ENCODE peak calls at places on chromosomes 3 and 15, in nine cellular contexts. Q is astrocyte of the spinal cord, G is GM10248, P is cardiac fibroblast, V is colonic mucosa, D is stomach, Y is fibroblast of lung, T is GM12865, K is lower lobe of right lung. M is an unnamed sample.
A peak's percentile ranks its signal among the peaks of the same experiment; 100 is the strongest.

GRCh38 chr3:98914210-98915080 is 12.9 kb upstream of the DCBLD2 start:
- DNase-seq in Q (peak; percentile 28), T (no peak), K (no peak), D (no peak), G (no peak), P (no peak), Y (peak; percentile 21), V (no peak), M (no peak)

GRCh38 chr3:156643729-156644389 is 30.5 kb upstream of the TIPARP start:
- DNase-seq in V (peak; percentile 27), T (peak; percentile 81), K (peak; percentile 61), Q (peak; percentile 48), P (peak; percentile 54), Y (peak; percentile 27), D (no peak), G (peak; percentile 35), M (peak; percentile 22)

GRCh38 chr3:56956906-56957305 is 103.6 kb upstream of the SPATA12 start:
- DNase-seq in T (no peak), Y (no peak), V (no peak), P (no peak), K (no peak), G (no peak), D (no peak), Q (no peak), M (no peak)

GRCh38 chr15:79028411-79028964 is 62.1 kb downstream of the RASGRF1 start:
- DNase-seq in V (peak; percentile 27), G (peak; percentile 73), Q (peak; percentile 14), Y (peak; percentile 24), K (peak; percentile 13), D (no peak), T (peak; percentile 63), P (peak; percentile 41), M (peak; percentile 76)

GRCh38 chr15:89982315-89983055 is 18.6 kb upstream of the ZNF710 start:
- DNase-seq in G (no peak), T (no peak), Q (no peak), D (no peak), V (no peak), P (no peak), K (no peak), Y (no peak), M (no peak)

GRCh38 chr3:85164446-85164845 is 205.7 kb downstream of the CADM2 start:
- DNase-seq in T (no peak), Y (no peak), V (no peak), P (no peak), Q (no peak), K (no peak), D (no peak), G (no peak), M (no peak)

GRCh38 chr3:67593761-67594234 is 60.6 kb downstream of the SUCLG2 start:
- DNase-seq in Y (peak; percentile 43), P (peak; percentile 57), Q (no peak), T (peak; percentile 10), D (no peak), K (no peak), V (no peak), G (no peak), M (no peak)

GRCh38 chr3:53796161-53796560 is 50.1 kb downstream of the CHDH start:
- DNase-seq in Y (no peak), G (no peak), Q (no peak), T (no peak), V (peak; percentile 36), D (peak; percentile 47), P (no peak), K (no peak), M (no peak)

GRCh38 chr15:69132935-69133861 is 27.2 kb upstream of the GLCE start:
- DNase-seq in G (no peak), K (no peak), D (no peak), T (no peak), P (peak; percentile 12), Y (no peak), Q (no peak), V (no peak), M (no peak)

GRCh38 chr3:129936757-129937156 is 37.8 kb upstream of the TRH start:
- DNase-seq in D (peak; percentile 41), P (peak; percentile 65), V (peak; percentile 72), Q (peak; percentile 84), K (no peak), Y (peak; percentile 50), T (no peak), G (no peak), M (no peak)

GRCh38 chr3:58177747-58178527 is 32.8 kb downstream of the DNASE1L3 start:
- DNase-seq in Y (peak; percentile 77), Q (peak; percentile 79), P (peak; percentile 83), G (peak; percentile 89), T (peak; percentile 83), V (peak; percentile 97), K (peak; percentile 91), D (peak; percentile 93), M (peak; percentile 80)

GRCh38 chr15:53482055-53482454 is 277.4 kb downstream of the WDR72 start:
- DNase-seq in Q (no peak), V (no peak), G (no peak), K (no peak), Y (no peak), P (no peak), D (no peak), T (no peak), M (no peak)

GRCh38 chr3:63655519-63655918 is 3.0 kb downstream of the SNTN start:
- DNase-seq in Y (peak; percentile 18), K (no peak), P (peak; percentile 28), G (no peak), D (no peak), Q (peak; percentile 78), T (no peak), V (no peak), M (no peak)

GRCh38 chr15:74957301-74958035 is 896 bp upstream of the RPP25 start:
- DNase-seq in Q (no peak), G (no peak), P (peak; percentile 59), K (peak; percentile 78), Y (no peak), D (no peak), V (peak; percentile 69), T (no peak), M (no peak)

GRCh38 chr15:74959643-74959939 is 3.0 kb upstream of the RPP25 start:
- DNase-seq in Y (no peak), Q (no peak), T (no peak), P (no peak), D (no peak), G (no peak), V (no peak), K (no peak), M (peak; percentile 20)

GRCh38 chr15:74956648-74957300 is at the start of gene RPP25:
- DNase-seq in D (peak; percentile 87), G (peak; percentile 88), K (peak; percentile 88), T (peak; percentile 82), Q (peak; percentile 61), Y (peak; percentile 52), V (peak; percentile 89), P (peak; percentile 90), M (peak; percentile 90)

GRCh38 chr15:74958908-74959642 is 2.5 kb upstream of the RPP25 start:
- DNase-seq in G (no peak), K (no peak), P (no peak), T (no peak), V (peak; percentile 41), Q (no peak), D (no peak), Y (no peak), M (peak; percentile 22)

GRCh38 chr15:74958320-74958907 is 1.8 kb upstream of the RPP25 start:
- DNase-seq in D (peak; percentile 81), P (peak; percentile 52), Y (no peak), K (peak; percentile 81), V (peak; percentile 87), T (no peak), G (no peak), Q (no peak), M (no peak)
- TF ChIP-seq CTCF in D (no peak), P (peak; percentile 21), Y (no peak), K (peak; percentile 45), V (peak; percentile 27), T (no peak), G (no peak), Q (no peak), M (no peak)

DNA sequence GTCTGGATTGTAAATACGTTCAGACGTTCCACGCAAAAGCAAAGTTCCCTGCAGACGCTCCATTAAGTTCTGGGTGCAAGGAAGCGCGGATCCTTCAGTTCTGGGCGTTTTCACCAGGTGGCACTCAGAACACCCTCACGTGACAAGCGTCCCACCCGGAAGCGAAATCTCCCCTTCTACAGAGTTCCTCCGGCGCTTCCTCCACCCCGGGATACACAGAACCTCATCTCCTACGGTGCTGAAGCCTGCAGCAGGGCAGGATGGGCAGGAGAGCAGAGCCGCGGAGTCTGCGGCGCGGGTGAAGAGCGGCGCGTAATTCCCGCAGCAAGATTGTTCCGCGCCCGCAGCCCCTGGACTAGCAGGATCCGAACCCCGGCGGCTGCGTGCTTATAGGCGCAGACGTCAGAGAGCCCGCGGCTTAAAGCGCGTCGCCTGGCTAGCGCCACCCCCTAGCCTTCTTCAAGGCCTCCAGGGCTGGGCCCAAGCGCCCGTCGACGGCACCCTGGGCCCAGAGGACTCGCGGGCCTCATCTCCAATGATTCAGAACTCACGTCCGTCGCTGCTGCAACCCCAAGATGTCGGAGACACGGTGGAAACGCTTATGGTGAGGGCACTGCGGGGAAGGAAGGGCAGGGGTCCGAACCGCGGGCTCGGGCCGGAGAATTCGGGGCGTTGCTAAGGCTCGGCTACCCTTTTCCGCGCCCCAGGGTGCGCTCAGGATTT is at the start of gene SLC25A38:
- DNase-seq in G (peak; percentile 84), K (peak; percentile 92), Y (peak; percentile 90), P (peak; percentile 89), T (peak; percentile 93), V (peak; percentile 90), Q (peak; percentile 91), D (peak; percentile 80), M (peak; percentile 83)
- TF ChIP-seq CTCF in G (peak; percentile 42), K (peak; percentile 36), Y (peak; percentile 35), P (peak; percentile 18), T (peak; percentile 27), V (peak; percentile 36), Q (peak; percentile 40), D (no peak), M (peak; percentile 45)

DNA sequence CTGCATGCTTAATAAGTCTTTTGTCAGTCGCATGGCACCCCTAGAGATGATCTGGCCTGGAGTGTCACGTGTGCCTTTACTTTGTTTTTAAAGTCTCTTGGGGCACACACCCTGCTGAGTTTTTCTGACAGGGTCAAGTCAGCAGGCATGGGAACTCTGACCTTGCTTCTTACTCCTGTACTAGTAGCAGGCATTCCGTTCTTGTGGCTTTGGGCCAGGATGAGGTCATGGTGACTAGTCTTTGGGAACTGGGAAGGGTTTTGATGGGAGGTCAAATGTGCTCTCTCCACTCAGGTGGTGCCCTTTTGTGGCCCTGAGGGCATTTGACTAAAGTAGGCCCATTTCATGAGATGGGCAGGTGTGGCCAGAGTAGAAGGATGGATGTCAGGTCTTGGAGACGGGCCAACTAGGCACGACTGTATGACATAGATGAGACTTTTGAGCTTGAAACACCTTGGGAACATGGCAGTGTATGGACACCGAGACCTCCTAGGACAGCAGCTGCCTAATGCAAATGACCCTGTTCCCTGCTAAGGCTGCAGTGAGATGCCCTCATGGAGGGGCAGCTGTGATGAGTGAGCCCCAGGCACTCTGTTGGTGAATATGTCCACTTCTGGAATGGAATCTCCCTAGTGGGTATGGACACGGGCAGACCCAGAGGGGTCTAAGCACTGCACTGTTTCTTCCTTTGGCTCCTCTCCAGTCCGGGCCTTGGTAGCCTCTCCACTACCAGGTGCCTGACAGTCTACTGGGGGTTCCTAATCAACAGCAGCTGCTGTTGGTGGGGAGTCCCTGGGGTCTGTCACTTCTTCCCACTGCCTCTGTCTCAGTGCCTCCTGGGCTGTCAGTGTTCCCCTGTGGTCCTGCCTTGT is 16.4 kb downstream of the SRPRB start:
- DNase-seq in K (no peak), G (no peak), Y (peak; percentile 77), D (peak; percentile 88), P (peak; percentile 38), T (no peak), Q (peak; percentile 71), V (peak; percentile 34), M (no peak)
- TF ChIP-seq CTCF in K (no peak), G (no peak), Y (peak; percentile 22), D (no peak), P (no peak), T (peak; percentile 10), Q (peak; percentile 41), V (no peak), M (no peak)

GRCh38 chr3:65138531-65138930 is 450.7 kb upstream of the ADAMTS9 start:
- DNase-seq in G (no peak), Y (no peak), T (no peak), P (no peak), K (no peak), Q (no peak), V (no peak), D (no peak), M (no peak)
- TF ChIP-seq CTCF in G (no peak), Y (no peak), T (no peak), P (no peak), K (no peak), Q (no peak), V (no peak), D (no peak), M (no peak)

M was measured in GM13977.